ENCODE peak calls at places on chromosome 6, in four cellular contexts. B is fibroblast of mammary gland; U is epithelial cell of prostate; A is stimulated activated CD8-positive, alpha-beta memory T cell treated with anti-CD3 and anti-CD28 coated beads, Interleukin-7, amount 100 ng/mL, for 4 hours. I is an unnamed sample.

GRCh38 chr6:108446629-108447150 is 114.0 kb upstream of the FOXO3 start:
- DNase-seq in U (no peak), A (no peak), B (no peak), I (no peak)

GRCh38 chr6:56767892-56768531 is 125.3 kb upstream of the DST start:
- DNase-seq in A (no peak), B (no peak), U (no peak), I (no peak)

GRCh38 chr6:127206531-127207065 is 60.1 kb upstream of the RNF146 start:
- DNase-seq in B (peak), U (no peak), A (no peak), I (no peak)

GRCh38 chr6:11621119-11621518 is 83.6 kb downstream of the TMEM170B start:
- DNase-seq in U (no peak), A (no peak), B (no peak), I (no peak)

GRCh38 chr6:170039156-170040114 is 251.4 kb downstream of the DLL1 start:
- DNase-seq in U (no peak), B (no peak), A (no peak), I (no peak)

GRCh38 chr6:116444092-116444491 is 17.1 kb upstream of the CALHM6 start:
- DNase-seq in A (no peak), U (no peak), B (peak), I (no peak)

GRCh38 chr6:150133686-150134085 is 9.2 kb upstream of the PPP1R14C start:
- DNase-seq in B (no peak), U (no peak), A (no peak), I (no peak)

GRCh38 chr6:122995930-122996796 is at the start of gene CLVS2:
- DNase-seq in A (no peak), U (no peak), B (peak), I (no peak)

GRCh38 chr6:34671801-34672656 is 24.5 kb downstream of the ILRUN start:
- DNase-seq in A (peak), B (peak), U (no peak), I (no peak)

GRCh38 chr6:129696028-129696418 is 14.0 kb downstream of the ARHGAP18 start:
- DNase-seq in U (no peak), A (no peak), B (no peak), I (no peak)

GRCh38 chr6:116012966-116013365 is 47.7 kb downstream of the FRK start:
- DNase-seq in A (no peak), U (no peak), B (no peak), I (no peak)

GRCh38 chr6:43968110-43968965 is 158.9 kb downstream of the MRPL14 start:
- DNase-seq in B (no peak), A (no peak), U (no peak), I (no peak)

GRCh38 chr6:47669684-47670515 is 28.5 kb upstream of the ADGRF4 start:
- DNase-seq in U (peak), A (no peak), B (peak), I (no peak)

GRCh38 chr6:13522639-13523038 is 35.2 kb upstream of the GFOD1 start:
- DNase-seq in A (no peak), U (peak), B (peak), I (no peak)

GRCh38 chr6:135258970-135259369 is 77.9 kb downstream of the MYB start:
- DNase-seq in A (no peak), B (no peak), U (no peak), I (no peak)

GRCh38 chr6:142693446-142693845 is 251.5 kb downstream of the HIVEP2 start:
- DNase-seq in A (no peak), B (peak), U (no peak), I (no peak)

GRCh38 chr6:121666809-121667208 is 231.4 kb downstream of the GJA1 start:
- DNase-seq in A (no peak), B (peak), U (no peak), I (no peak)

GRCh38 chr6:97947841-97948240 is 664.8 kb upstream of the MMS22L start:
- DNase-seq in A (no peak), U (peak), B (peak), I (no peak)

GRCh38 chr6:32836873-32837272 is 1.7 kb downstream of the TAP2 start:
- DNase-seq in B (no peak), A (no peak), U (no peak), I (no peak)

GRCh38 chr6:18264338-18265098 is at the start of gene DEK:
- DNase-seq in U (no peak), B (peak), A (peak), I (peak)

GRCh38 chr6:116034327-116034726 is 26.4 kb downstream of the FRK start:
- DNase-seq in U (no peak), B (peak), A (no peak), I (no peak)

GRCh38 chr6:56387621-56388413 is 140.4 kb upstream of the COL21A1 start:
- DNase-seq in B (no peak), A (no peak), U (no peak), I (peak)

GRCh38 chr6:167295495-167296292 is 4.6 kb downstream of the UNC93A start:
- DNase-seq in B (no peak), U (no peak), A (no peak), I (no peak)

GRCh38 chr6:44061375-44062104 is 65.7 kb downstream of the MRPL14 start:
- DNase-seq in A (no peak), B (peak), U (no peak), I (no peak)

GRCh38 chr6:125444234-125444949 is 142.6 kb upstream of the HDDC2 start:
- DNase-seq in B (peak), A (no peak), U (no peak), I (peak)

GRCh38 chr6:47169785-47170685 is 127.9 kb upstream of the ADGRF1 start:
- DNase-seq in U (peak), B (peak), A (no peak), I (no peak)

GRCh38 chr6:42968126-42968701 is 7.7 kb downstream of the GNMT start:
- DNase-seq in A (no peak), U (no peak), B (no peak), I (no peak)

GRCh38 chr6:85329193-85329592 is 120.7 kb upstream of the NT5E start:
- DNase-seq in U (no peak), A (no peak), B (no peak), I (no peak)

GRCh38 chr6:135036731-135037420 is 17.7 kb downstream of the HBS1L start:
- DNase-seq in A (no peak), B (no peak), U (no peak), I (no peak)

GRCh38 chr6:109987196-109987595 is 9.1 kb downstream of the GPR6 start:
- DNase-seq in U (no peak), A (no peak), B (no peak), I (no peak)

GRCh38 chr6:36815962-36816735 is 23.1 kb downstream of the CPNE5 start:
- DNase-seq in U (no peak), B (peak), A (no peak), I (peak)

GRCh38 chr6:90610671-90611542 is 24.0 kb upstream of the MAP3K7 start:
- DNase-seq in U (no peak), B (no peak), A (no peak), I (peak)

GRCh38 chr6:37638414-37639079 is 59.1 kb downstream of the MDGA1 start:
- DNase-seq in B (no peak), A (no peak), U (no peak), I (no peak)

GRCh38 chr6:131916847-131917246 is 34.3 kb downstream of the CCN2 start:
- DNase-seq in A (no peak), U (no peak), B (no peak), I (no peak)

GRCh38 chr6:24358219-24358821 is 461 bp upstream of the DCDC2 start:
- DNase-seq in U (no peak), A (no peak), B (no peak), I (no peak)

GRCh38 chr6:33204415-33205171 is at the start of gene HSD17B8:
- DNase-seq in A (peak), U (no peak), B (peak), I (peak)

GRCh38 chr6:41644297-41644879 is 6.1 kb downstream of the MDFI start:
- DNase-seq in A (no peak), B (no peak), U (no peak), I (no peak)

GRCh38 chr6:156618600-156619205 is 158.5 kb upstream of the ARID1B start:
- DNase-seq in B (no peak), U (no peak), A (no peak), I (no peak)

I was measured in heart left ventricle.